ENCODE peak calls at places on chromosomes 6 and 20, in eight cellular contexts. G, B, S, K, Q, V, N and L are unnamed samples.

GRCh38 chr6:143279385-143279784 is 171.1 kb downstream of the ADAT2 start:
- DNase-seq in G (no peak), B (peak; percentile 70), S (no peak), K (no peak), Q (no peak), V (peak; percentile 23), N (peak; percentile 8), L (no peak)

GRCh38 chr20:37789408-37789807 is 95.6 kb downstream of the CTNNBL1 start:
- DNase-seq in G (no peak), B (no peak), S (no peak), K (no peak), Q (no peak), V (no peak), N (no peak), L (no peak)

GRCh38 chr6:35896228-35896627 is 24.7 kb downstream of the SRPK1 start:
- DNase-seq in G (no peak), B (no peak), S (no peak), K (no peak), Q (no peak), V (no peak), N (no peak), L (no peak)

GRCh38 chr6:108689279-108690161 is 128.8 kb downstream of the FOXO3 start:
- DNase-seq in G (peak; percentile 82), B (peak; percentile 35), S (peak; percentile 92), K (no peak), Q (peak; percentile 91), V (no peak), N (no peak), L (peak; percentile 85)

GRCh38 chr6:84752118-84752850 is 12.1 kb downstream of the TBX18 start:
- DNase-seq in G (no peak), B (no peak), S (peak; percentile 62), K (no peak), Q (no peak), V (no peak), N (no peak), L (no peak)

GRCh38 chr6:110180228-110181008 is at the start of gene CDC40:
- DNase-seq in G (peak; percentile 16), B (peak; percentile 85), S (peak; percentile 81), K (peak; percentile 52), Q (peak; percentile 28), V (peak; percentile 70), N (no peak), L (peak; percentile 68)

GRCh38 chr20:32534661-32535240 is 50.4 kb downstream of the NOL4L start:
- DNase-seq in G (no peak), B (peak; percentile 74), S (peak; percentile 69), K (no peak), Q (no peak), V (no peak), N (no peak), L (no peak)

GRCh38 chr20:33278700-33279099 is 4.3 kb upstream of the BPIFB1 start:
- DNase-seq in G (no peak), B (peak; percentile 16), S (no peak), K (no peak), Q (no peak), V (no peak), N (no peak), L (no peak)

GRCh38 chr6:35080821-35081425 is 60.2 kb downstream of the TCP11 start:
- DNase-seq in G (no peak), B (peak; percentile 58), S (peak; percentile 90), K (peak; percentile 34), Q (no peak), V (no peak), N (no peak), L (peak; percentile 20)

DNA sequence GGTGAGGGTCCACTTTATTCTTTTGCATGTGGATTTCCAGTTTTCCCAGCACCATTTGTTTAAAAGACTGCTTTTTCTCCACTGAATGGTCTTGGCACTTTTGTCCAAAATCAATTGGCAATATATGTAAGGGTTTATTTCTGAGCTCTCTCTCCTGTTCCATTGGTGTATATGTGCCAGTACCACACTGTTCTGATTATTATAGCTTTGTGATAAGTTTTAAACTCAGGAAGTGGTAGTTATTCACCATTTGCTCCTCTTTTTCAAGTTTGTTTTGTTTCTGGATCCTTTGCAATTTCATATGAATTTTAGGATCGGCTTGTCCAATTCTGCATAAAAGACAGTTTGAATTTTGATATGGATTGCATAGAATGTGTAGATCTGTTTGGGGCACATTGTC is 4.4 kb downstream of the ZGPAT start:
- DNase-seq in G (no peak), B (no peak), S (peak; percentile 34), K (no peak), Q (no peak), V (no peak), N (no peak), L (no peak)
- H3K36me3 ChIP-seq in G (no peaks in the 10 kb centered on the region), B (peaks cover 61% of the 10 kb centered on the region), S (peaks cover 43% of the 10 kb centered on the region), K (peaks cover 87% of the 10 kb centered on the region), Q (no peaks in the 10 kb centered on the region), V (peaks cover 16% of the 10 kb centered on the region), N (peaks cover 10% of the 10 kb centered on the region), L (peaks cover 18% of the 10 kb centered on the region)

GRCh38 chr20:45935416-45936046 is 1.0 kb downstream of the PCIF1 start:
- DNase-seq in G (no peak), B (no peak), S (peak; percentile 93), K (no peak), Q (no peak), V (no peak), N (no peak), L (no peak)

GRCh38 chr20:45940053-45940452 is 5.6 kb downstream of the PCIF1 start:
- DNase-seq in G (no peak), B (no peak), S (peak; percentile 27), K (no peak), Q (no peak), V (no peak), N (no peak), L (no peak)

GRCh38 chr20:45940469-45940868 is 6.0 kb downstream of the PCIF1 start:
- DNase-seq in G (no peak), B (no peak), S (no peak), K (no peak), Q (no peak), V (no peak), N (no peak), L (no peak)

GRCh38 chr20:45938727-45939438 is 4.4 kb downstream of the PCIF1 start:
- DNase-seq in G (no peak), B (peak; percentile 90), S (peak; percentile 58), K (no peak), Q (no peak), V (no peak), N (no peak), L (no peak)

DNA sequence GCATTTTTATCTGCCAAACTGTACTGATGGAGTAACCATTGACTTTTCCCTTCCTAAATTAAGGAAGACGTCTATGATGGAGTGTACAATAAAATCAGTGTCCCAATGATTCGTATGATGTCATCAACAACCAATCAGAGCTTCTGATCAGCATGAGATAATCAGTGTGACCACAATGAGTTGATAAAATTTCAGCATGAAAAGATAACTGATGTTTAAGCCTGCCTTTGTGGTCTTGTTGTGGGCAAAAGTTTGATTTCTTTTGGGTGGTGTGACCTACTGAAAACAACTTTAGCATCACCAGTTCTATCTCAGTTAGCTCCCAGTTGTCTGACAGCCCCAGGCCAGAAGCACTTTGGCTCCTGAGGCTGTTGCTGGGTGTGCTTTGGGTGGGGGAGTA is 3.3 kb downstream of the PCIF1 start:
- DNase-seq in G (no peak), B (no peak), S (no peak), K (no peak), Q (no peak), V (no peak), N (no peak), L (no peak)
- H3K36me3 ChIP-seq in G (peaks cover 14% of the 10 kb centered on the region), B (peaks cover 38% of the 10 kb centered on the region), S (peaks cover 51% of the 10 kb centered on the region), K (peaks cover 61% of the 10 kb centered on the region), Q (no peaks in the 10 kb centered on the region), V (peaks cover 29% of the 10 kb centered on the region), N (peaks cover 38% of the 10 kb centered on the region), L (peaks cover 47% of the 10 kb centered on the region)

DNA sequence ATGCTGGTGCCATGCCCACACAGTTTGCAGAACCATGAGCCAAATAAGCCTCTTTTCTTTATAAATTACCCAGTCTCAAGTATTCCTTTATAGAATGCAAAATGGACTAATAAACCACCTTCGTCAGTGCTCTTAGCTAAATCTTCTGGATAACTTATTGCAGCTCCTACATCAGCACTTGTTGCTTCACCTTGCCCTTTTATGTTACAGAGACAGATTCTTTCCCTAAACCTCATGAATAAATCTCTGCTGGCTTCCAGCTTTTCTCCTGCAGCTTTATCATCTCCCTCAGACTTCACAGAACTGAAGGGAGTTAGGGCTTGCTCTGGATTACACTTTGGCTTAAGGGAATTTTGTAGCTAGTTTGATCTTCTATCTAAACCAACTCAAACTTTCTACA is 22.6 kb downstream of the NUP153 start:
- DNase-seq in G (no peak), B (no peak), S (no peak), K (no peak), Q (no peak), V (no peak), N (no peak), L (no peak)
- H3K36me3 ChIP-seq in G (no peaks in the 10 kb centered on the region), B (peaks cover 90% of the 10 kb centered on the region), S (peaks cover 26% of the 10 kb centered on the region), K (peaks cover 88% of the 10 kb centered on the region), Q (no peaks in the 10 kb centered on the region), V (peaks cover 10% of the 10 kb centered on the region), N (peaks cover 5% of the 10 kb centered on the region), L (peaks cover 12% of the 10 kb centered on the region)

GRCh38 chr6:28353356-28353755 is 3.6 kb downstream of the ZKSCAN3 start:
- DNase-seq in G (no peak), B (no peak), S (no peak), K (no peak), Q (no peak), V (no peak), N (no peak), L (no peak)

GRCh38 chr6:28355743-28356665 is 6.3 kb downstream of the ZKSCAN3 start:
- DNase-seq in G (peak; percentile 40), B (peak; percentile 91), S (peak; percentile 93), K (peak; percentile 81), Q (peak; percentile 63), V (peak; percentile 89), N (peak; percentile 64), L (peak; percentile 84)

GRCh38 chr6:28356666-28357020 is 6.9 kb downstream of the ZKSCAN3 start:
- DNase-seq in G (no peak), B (no peak), S (no peak), K (no peak), Q (no peak), V (no peak), N (no peak), L (no peak)

GRCh38 chr6:28354688-28355554 is 5.2 kb downstream of the ZKSCAN3 start:
- DNase-seq in G (no peak), B (no peak), S (no peak), K (no peak), Q (no peak), V (no peak), N (no peak), L (no peak)

GRCh38 chr6:28353981-28354676 is 4.4 kb downstream of the ZKSCAN3 start:
- DNase-seq in G (no peak), B (no peak), S (peak; percentile 62), K (peak; percentile 81), Q (no peak), V (no peak), N (no peak), L (peak; percentile 74)
- H3K36me3 ChIP-seq in G (no peaks in the 10 kb centered on the region), B (peaks cover 8% of the 10 kb centered on the region), S (no peaks in the 10 kb centered on the region), K (no peaks in the 10 kb centered on the region), Q (no peaks in the 10 kb centered on the region), V (no peaks in the 10 kb centered on the region), N (peaks cover 1% of the 10 kb centered on the region), L (no peaks in the 10 kb centered on the region)

DNA sequence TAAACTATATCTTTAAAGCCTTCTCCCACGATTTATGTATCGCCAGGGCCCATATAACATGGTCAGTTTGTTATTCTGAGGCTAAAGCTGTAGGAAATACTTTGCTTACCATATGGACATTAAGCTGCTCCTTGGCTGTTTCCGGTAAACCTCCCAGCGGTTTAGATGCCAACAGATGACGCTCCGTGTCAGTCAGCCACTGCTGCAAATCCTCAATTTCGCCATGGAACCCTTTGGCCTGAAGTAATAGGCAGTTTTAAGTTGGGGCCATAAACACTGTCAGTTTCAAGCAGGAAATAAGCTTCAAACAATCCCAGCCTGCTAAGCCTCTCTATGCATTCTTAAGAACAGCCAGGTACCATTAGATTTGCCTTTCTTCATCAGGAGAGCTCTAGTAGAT is 145.4 kb downstream of the DST start:
- DNase-seq in G (no peak), B (no peak), S (no peak), K (no peak), Q (no peak), V (no peak), N (no peak), L (no peak)
- H3K36me3 ChIP-seq in G (no peaks in the 10 kb centered on the region), B (peaks cover 31% of the 10 kb centered on the region), S (peaks cover 61% of the 10 kb centered on the region), K (peaks cover 37% of the 10 kb centered on the region), Q (peaks cover 6% of the 10 kb centered on the region), V (peaks cover 34% of the 10 kb centered on the region), N (peaks cover 11% of the 10 kb centered on the region), L (peaks cover 96% of the 10 kb centered on the region)